ENCODE peak calls at places on chromosomes 11 and 22, in four cellular contexts. J is upper lobe of right lung, C is psoas muscle, X is breast epithelium. Q is an unnamed sample.

GRCh38 chr11:77073328-77074001 is 6.7 kb downstream of the CAPN5 start:
- DNase-seq in J (peak; percentile 74), C (peak; percentile 90), X (peak; percentile 65), Q (peak; percentile 90)

GRCh38 chr11:3164138-3164539 is 971 bp downstream of the OSBPL5 start:
- DNase-seq in J (no peak), X (no peak), C (peak; percentile 54), Q (no peak)

GRCh38 chr11:73271936-73272679 is at the start of gene P2RY6:
- DNase-seq in J (peak; percentile 67), X (no peak), C (no peak), Q (peak; percentile 58)

GRCh38 chr11:124745835-124746620 is 6.0 kb downstream of the VSIG2 start:
- DNase-seq in C (no peak), X (no peak), J (no peak), Q (peak; percentile 60)

GRCh38 chr11:123450593-123450992 is 20.5 kb downstream of the GRAMD1B start:
- DNase-seq in X (no peak), C (no peak), J (no peak), Q (no peak)

GRCh38 chr11:56848105-56848809 is 99.8 kb upstream of the OR9G4 start:
- DNase-seq in C (no peak), X (no peak), J (no peak), Q (no peak)

GRCh38 chr11:64035581-64035980 is at the start of gene FLRT1:
- DNase-seq in J (no peak), C (no peak), X (no peak), Q (no peak)

GRCh38 chr11:30016588-30017363 is at the start of gene KCNA4:
- DNase-seq in J (peak; percentile 68), C (no peak), X (no peak), Q (peak; percentile 79)

GRCh38 chr11:58770627-58771457 is 39.1 kb upstream of the GLYAT start:
- DNase-seq in X (no peak), C (no peak), J (no peak), Q (no peak)

GRCh38 chr11:10846664-10847063 is 11.2 kb downstream of the ZBED5 start:
- DNase-seq in J (no peak), C (no peak), X (no peak), Q (no peak)

GRCh38 chr11:129911298-129911697 is 15.9 kb upstream of the NFRKB start:
- DNase-seq in J (no peak), C (no peak), X (no peak), Q (no peak)

GRCh38 chr11:63639195-63639832 is 25.1 kb upstream of the PLAAT3 start:
- DNase-seq in X (no peak), J (no peak), C (no peak), Q (peak; percentile 29)

GRCh38 chr11:111438846-111439520 is 59.9 kb upstream of the POU2AF1 start:
- DNase-seq in C (no peak), J (no peak), X (no peak), Q (no peak)

GRCh38 chr11:23509821-23510220 is 649.5 kb upstream of the CCDC179 start:
- DNase-seq in X (no peak), C (no peak), J (no peak), Q (no peak)

GRCh38 chr22:35477911-35478582 is 62.6 kb upstream of the RASD2 start:
- DNase-seq in X (no peak), C (peak; percentile 78), J (no peak), Q (peak; percentile 88)

GRCh38 chr11:103794262-103794661 is 242.2 kb upstream of the DDI1 start:
- DNase-seq in X (no peak), C (no peak), J (no peak), Q (no peak)

GRCh38 chr11:99418927-99419707 is 398.4 kb downstream of the CNTN5 start:
- DNase-seq in J (no peak), X (no peak), C (no peak), Q (no peak)

GRCh38 chr11:7246179-7246578 is 5.5 kb upstream of the SYT9 start:
- DNase-seq in C (no peak), X (no peak), J (no peak), Q (no peak)

GRCh38 chr22:30861688-30862552 is 106.7 kb downstream of the MORC2 start:
- DNase-seq in J (peak; percentile 37), X (no peak), C (no peak), Q (peak; percentile 2)

GRCh38 chr11:61870429-61871039 is 20.8 kb downstream of the FADS3 start:
- DNase-seq in X (no peak), J (no peak), C (peak; percentile 52), Q (no peak)

GRCh38 chr11:117143390-117143789 is 697 bp upstream of the PAFAH1B2 start:
- DNase-seq in J (no peak), C (peak; percentile 72), X (peak; percentile 59), Q (peak; percentile 72)

GRCh38 chr22:23035557-23036277 is 34.6 kb upstream of the GNAZ start:
- DNase-seq in J (no peak), C (no peak), X (no peak), Q (no peak)

GRCh38 chr22:40281717-40282116 is 64.6 kb upstream of the ADSL start:
- DNase-seq in X (peak; percentile 65), J (no peak), C (peak; percentile 58), Q (no peak)

GRCh38 chr22:30609260-30610185 is 2.5 kb downstream of the TCN2 start:
- DNase-seq in X (no peak), C (peak; percentile 32), J (no peak), Q (peak; percentile 85)

GRCh38 chr11:2472428-2473186 is 27.8 kb downstream of the KCNQ1 start:
- DNase-seq in X (no peak), J (peak; percentile 40), C (no peak), Q (no peak)

GRCh38 chr11:10436733-10437132 is 18.3 kb upstream of the AMPD3 start:
- DNase-seq in J (no peak), C (no peak), X (no peak), Q (no peak)

GRCh38 chr11:118618115-118618990 is 10.9 kb downstream of the PHLDB1 start:
- DNase-seq in X (peak; percentile 96), C (peak; percentile 75), J (peak; percentile 69), Q (no peak)

GRCh38 chr22:19111140-19111539 is 11.1 kb downstream of the DGCR2 start:
- DNase-seq in J (peak; percentile 41), X (no peak), C (no peak), Q (no peak)

GRCh38 chr22:23673826-23674690 is 16.8 kb upstream of the RGL4 start:
- DNase-seq in J (no peak), X (no peak), C (peak; percentile 32), Q (no peak)

GRCh38 chr11:86303257-86303656 is 1.2 kb downstream of the HIKESHI start:
- DNase-seq in C (no peak), X (no peak), J (no peak), Q (no peak)

GRCh38 chr11:93221539-93221938 is 23.7 kb upstream of the SLC36A4 start:
- DNase-seq in X (no peak), C (no peak), J (no peak), Q (peak; percentile 11)

GRCh38 chr11:11772865-11773515 is 68.8 kb upstream of the USP47 start:
- DNase-seq in C (no peak), X (no peak), J (no peak), Q (no peak)

GRCh38 chr11:75780888-75781287 is 12.3 kb downstream of the DGAT2 start:
- DNase-seq in J (no peak), X (no peak), C (no peak), Q (no peak)

GRCh38 chr11:35136311-35136710 is 2.7 kb upstream of the CD44 start:
- DNase-seq in C (no peak), X (no peak), J (no peak), Q (no peak)

GRCh38 chr11:2399488-2400068 is 972 bp upstream of the TSSC4 start:
- DNase-seq in C (no peak), J (no peak), X (no peak), Q (no peak)

GRCh38 chr11:27061078-27061477 is 20.5 kb downstream of the BBOX1 start:
- DNase-seq in C (no peak), X (no peak), J (no peak), Q (no peak)

GRCh38 chr11:70783356-70783755 is 385.0 kb downstream of the CTTN start:
- DNase-seq in J (peak; percentile 35), C (no peak), X (no peak), Q (no peak)
- H3K9me3 ChIP-seq in J (no peaks in the 10 kb centered on the region), C (no peaks in the 10 kb centered on the region), X (no peaks in the 10 kb centered on the region), Q (no peaks in the 10 kb centered on the region)

DNA sequence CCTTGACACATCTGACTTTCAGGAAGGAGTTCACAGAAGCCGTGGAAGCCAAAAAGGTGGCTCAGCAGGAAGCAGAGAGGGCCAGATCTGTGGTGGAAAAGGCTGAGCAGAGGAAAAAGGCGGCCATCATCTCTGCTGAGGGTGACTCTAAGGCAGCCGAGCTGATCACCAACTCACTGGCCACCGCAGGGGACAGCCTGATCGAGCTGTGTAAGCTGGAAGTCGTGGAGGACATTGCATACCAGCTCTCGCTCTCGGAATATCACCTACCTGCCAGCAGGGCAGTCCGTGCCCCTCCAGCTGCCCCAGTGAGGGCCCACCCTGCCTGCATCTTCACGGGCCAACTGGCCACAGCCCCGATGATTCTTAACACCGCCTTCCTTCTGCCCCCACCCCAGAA is 53.7 kb downstream of the HSD17B12 start:
- DNase-seq in C (no peak), X (no peak), J (no peak), Q (no peak)
- H3K27ac ChIP-seq in C (no peak overlapping the region), X (no peak overlapping the region), J (no peak overlapping the region), Q (no peak overlapping the region)

DNA sequence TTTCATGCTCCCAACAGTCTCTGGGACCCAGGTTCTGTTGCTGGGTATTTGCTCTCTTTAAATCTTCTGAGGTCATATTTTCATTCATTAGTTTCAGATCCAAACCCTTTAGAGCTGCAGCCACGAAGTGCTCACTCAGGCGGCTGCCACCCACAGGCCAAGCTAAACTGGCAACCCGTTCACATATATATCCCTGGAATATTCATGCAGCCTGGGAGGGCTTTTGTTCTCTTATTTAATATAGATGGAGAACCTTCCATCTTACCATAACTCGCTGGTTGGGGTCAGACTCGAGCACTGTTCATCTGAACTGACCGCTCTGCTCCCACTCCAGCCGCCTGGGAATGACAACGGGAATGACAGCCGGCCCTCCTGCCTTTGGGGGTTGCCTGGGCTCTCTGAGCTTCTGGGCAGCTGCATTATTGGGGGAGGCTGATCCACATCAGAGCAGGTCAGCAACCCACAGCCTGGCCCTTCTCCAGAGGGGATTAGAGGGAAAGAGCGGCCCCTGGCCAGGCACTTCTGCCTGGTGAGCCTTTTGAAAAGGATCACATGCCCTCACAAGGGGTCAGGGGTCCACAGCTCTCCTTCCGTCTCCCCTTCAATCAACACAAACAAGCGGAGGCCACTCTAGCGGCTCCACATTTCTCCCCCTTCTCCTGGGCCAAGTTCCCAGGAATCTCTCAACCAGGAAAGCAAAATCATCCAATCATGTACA is 11.9 kb downstream of the TMEM184B start:
- DNase-seq in J (no peak), X (no peak), C (no peak), Q (no peak)
- H3K4me3 ChIP-seq in J (peak overlapping the region; percentile 12), X (peak overlapping the region; percentile 22), C (no peak overlapping the region), Q (no peak overlapping the region)

GRCh38 chr22:47445716-47446290 is 683.4 kb downstream of the TBC1D22A start:
- DNase-seq in C (no peak), J (no peak), X (no peak), Q (no peak)
- H3K9me3 ChIP-seq in C (no peaks in the 10 kb centered on the region), J (no peaks in the 10 kb centered on the region), X (peaks cover 20% of the 10 kb centered on the region), Q (no peaks in the 10 kb centered on the region)

Q was measured in hepatocyte.